ENCODE peak calls at places on chromosomes 6 and 20, in nine cellular contexts. O is tibial artery, V is thoracic aorta, M is small intestine, A is fibroblast of lung, S is left ventricle myocardium inferior, X is astrocyte, D is heart right ventricle, L is stomach. Q is an unnamed sample.
A peak's percentile ranks its signal among the peaks of the same experiment; 100 is the strongest.

GRCh38 chr6:99614430-99615161 is 8.0 kb downstream of the PRDM13 start:
- DNase-seq in O (no peak), V (no peak), M (no peak), A (no peak), S (no peak), X (no peak), D (no peak), L (no peak), Q (no peak)

GRCh38 chr6:107820571-107821261 is 3.4 kb downstream of the SCML4 start:
- DNase-seq in O (no peak), V (no peak), M (peak; percentile 63), A (peak; percentile 27), S (no peak), X (peak; percentile 17), D (no peak), L (peak; percentile 53), Q (no peak)

GRCh38 chr20:59013959-59014608 is 5.1 kb upstream of the TUBB1 start:
- DNase-seq in O (no peak), V (no peak), M (no peak), A (peak; percentile 78), S (no peak), X (peak; percentile 70), D (no peak), L (no peak), Q (peak; percentile 42)

GRCh38 chr6:49541210-49541724 is 9.2 kb upstream of the C6orf141 start:
- DNase-seq in O (no peak), V (no peak), M (peak; percentile 52), A (peak; percentile 93), S (no peak), X (peak; percentile 93), D (no peak), L (no peak), Q (no peak)

GRCh38 chr6:160055813-160056212 is 65.8 kb upstream of the SLC22A1 start:
- DNase-seq in O (no peak), V (no peak), M (no peak), A (no peak), S (no peak), X (no peak), D (no peak), L (no peak), Q (no peak)

GRCh38 chr6:2900821-2901644 is 2.1 kb downstream of the SERPINB9 start:
- DNase-seq in O (no peak), V (no peak), M (no peak), A (no peak), S (no peak), X (no peak), D (no peak), L (no peak), Q (peak; percentile 59)

GRCh38 chr6:96943535-96943934 is 19.0 kb downstream of the KLHL32 start:
- DNase-seq in O (no peak), V (no peak), M (no peak), A (no peak), S (no peak), X (no peak), D (no peak), L (no peak), Q (no peak)

GRCh38 chr20:53492212-53492611 is 101.4 kb downstream of the ZNF217 start:
- DNase-seq in O (no peak), V (no peak), M (no peak), A (no peak), S (no peak), X (no peak), D (no peak), L (no peak), Q (no peak)

GRCh38 chr6:142474446-142475289 is 172.9 kb downstream of the ADGRG6 start:
- DNase-seq in O (no peak), V (no peak), M (peak; percentile 50), A (peak; percentile 49), S (no peak), X (peak; percentile 36), D (no peak), L (peak; percentile 31), Q (no peak)

GRCh38 chr6:39945626-39946025 is 11.4 kb upstream of the MOCS1 start:
- DNase-seq in O (no peak), V (no peak), M (peak; percentile 97), A (no peak), S (no peak), X (no peak), D (no peak), L (no peak), Q (no peak)

GRCh38 chr6:46947497-46947896 is 25.8 kb upstream of the ADGRF5 start:
- DNase-seq in O (no peak), V (no peak), M (no peak), A (no peak), S (no peak), X (no peak), D (no peak), L (no peak), Q (no peak)

GRCh38 chr6:46953921-46954320 is 32.2 kb upstream of the ADGRF5 start:
- DNase-seq in O (no peak), V (no peak), M (no peak), A (no peak), S (no peak), X (no peak), D (no peak), L (no peak), Q (no peak)

GRCh38 chr6:46949662-46950280 is 28.0 kb upstream of the ADGRF5 start:
- DNase-seq in O (peak; percentile 42), V (no peak), M (peak; percentile 55), A (no peak), S (peak; percentile 81), X (no peak), D (peak; percentile 71), L (no peak), Q (peak; percentile 57)

GRCh38 chr6:46948699-46949098 is 27.0 kb upstream of the ADGRF5 start:
- DNase-seq in O (no peak), V (no peak), M (no peak), A (peak; percentile 51), S (no peak), X (peak; percentile 39), D (no peak), L (no peak), Q (peak; percentile 39)
- H3K4me1 ChIP-seq in O (no peaks in the 10 kb centered on the region), V (peaks cover 5% of the 10 kb centered on the region), M (no peaks in the 10 kb centered on the region), A (no peaks in the 10 kb centered on the region), S (peaks cover 58% of the 10 kb centered on the region), X (no peaks in the 10 kb centered on the region), D (peaks cover 58% of the 10 kb centered on the region), L (no peaks in the 10 kb centered on the region), Q (peaks cover 11% of the 10 kb centered on the region)

GRCh38 chr6:128710305-128710704 is 172.6 kb upstream of the LAMA2 start:
- DNase-seq in O (no peak), V (no peak), M (no peak), A (peak; percentile 59), S (no peak), X (peak; percentile 55), D (no peak), L (no peak), Q (no peak)

GRCh38 chr6:128713461-128713860 is 169.5 kb upstream of the LAMA2 start:
- DNase-seq in O (no peak), V (no peak), M (no peak), A (peak; percentile 64), S (no peak), X (peak; percentile 54), D (no peak), L (no peak), Q (no peak)

GRCh38 chr6:128711149-128711548 is 171.8 kb upstream of the LAMA2 start:
- DNase-seq in O (no peak), V (no peak), M (no peak), A (no peak), S (no peak), X (no peak), D (no peak), L (no peak), Q (no peak)

GRCh38 chr6:128712898-128713297 is 170.0 kb upstream of the LAMA2 start:
- DNase-seq in O (no peak), V (no peak), M (no peak), A (no peak), S (no peak), X (no peak), D (no peak), L (no peak), Q (no peak)
- H3K27ac ChIP-seq in O (no peak overlapping the region), V (no peak overlapping the region), M (no peak overlapping the region), A (no peak overlapping the region), S (no peak overlapping the region), X (no peak overlapping the region), D (no peak overlapping the region), L (no peak overlapping the region), Q (no peak overlapping the region)

DNA sequence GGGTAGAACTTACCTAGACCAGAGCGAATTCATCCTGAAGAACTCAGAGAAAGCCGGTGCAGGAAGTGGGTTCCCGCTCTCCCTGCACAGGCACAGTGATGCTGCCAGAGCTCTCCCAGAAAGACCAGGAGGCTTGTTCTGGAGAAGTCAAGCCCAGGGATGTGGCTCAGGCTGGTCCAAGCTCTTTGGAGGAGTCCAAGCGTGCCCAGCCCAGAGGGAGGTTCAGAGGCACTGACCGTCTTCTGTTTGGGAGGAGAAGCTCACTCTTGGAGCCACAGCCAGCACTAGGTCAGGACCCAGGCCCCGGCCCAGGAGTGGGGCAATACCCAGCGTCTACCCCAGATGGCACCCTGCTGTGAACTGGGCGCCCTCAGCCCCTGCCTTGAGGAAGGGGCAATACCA is 1.5 kb upstream of the PMEPA1 start:
- DNase-seq in O (no peak), V (no peak), M (no peak), A (no peak), S (no peak), X (no peak), D (no peak), L (no peak), Q (no peak)
- H3K4me1 ChIP-seq in O (peaks cover 8% of the 10 kb centered on the region), V (peaks cover 47% of the 10 kb centered on the region), M (no peaks in the 10 kb centered on the region), A (no peaks in the 10 kb centered on the region), S (peaks cover 82% of the 10 kb centered on the region), X (peaks cover 44% of the 10 kb centered on the region), D (peaks cover 79% of the 10 kb centered on the region), L (peaks cover 34% of the 10 kb centered on the region), Q (no peaks in the 10 kb centered on the region)

DNA sequence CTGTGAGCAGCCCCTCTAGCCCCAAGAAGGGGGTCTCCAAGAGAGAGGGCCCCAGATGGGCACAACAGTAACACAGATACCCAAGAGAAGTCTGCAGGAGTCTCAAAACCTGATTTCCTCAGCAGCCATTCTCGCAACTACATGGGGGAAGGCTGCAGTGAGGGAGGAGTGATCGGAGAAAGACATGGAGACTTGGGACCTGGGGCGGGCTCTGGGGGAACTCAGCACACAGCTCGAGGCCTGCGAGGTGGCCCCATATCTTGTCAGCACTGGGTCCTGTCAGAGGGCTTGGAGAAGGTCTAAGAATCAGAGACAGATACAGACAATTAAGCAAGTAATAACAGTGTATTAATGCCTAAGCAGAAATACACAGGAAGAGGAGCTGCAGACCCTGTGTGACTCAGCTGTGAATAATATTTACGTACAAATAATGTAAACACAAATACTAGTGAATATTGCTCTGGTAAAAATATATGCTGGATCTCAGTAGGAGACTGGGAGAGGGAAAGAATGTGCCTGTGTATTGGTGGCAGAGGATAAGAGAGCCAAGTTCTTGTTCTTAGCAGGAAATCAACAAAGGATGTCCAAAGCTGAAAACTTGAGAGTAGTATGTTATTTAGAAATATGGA is 336.2 kb downstream of the ZFAND3 start:
- DNase-seq in O (peak; percentile 7), V (no peak), M (no peak), A (no peak), S (no peak), X (no peak), D (no peak), L (no peak), Q (no peak)
- H3K27ac ChIP-seq in O (no peak overlapping the region), V (no peak overlapping the region), M (peak overlapping the region; percentile 65), A (peak overlapping the region; percentile 73), S (no peak overlapping the region), X (peak overlapping the region; percentile 40), D (peak overlapping the region; percentile 44), L (no peak overlapping the region), Q (no peak overlapping the region)

GRCh38 chr20:46546293-46546692 is 4.2 kb downstream of the OCSTAMP start:
- DNase-seq in O (no peak), V (no peak), M (no peak), A (no peak), S (no peak), X (no peak), D (no peak), L (no peak), Q (no peak)
- H3K4me1 ChIP-seq in O (no peaks in the 10 kb centered on the region), V (no peaks in the 10 kb centered on the region), M (no peaks in the 10 kb centered on the region), A (no peaks in the 10 kb centered on the region), S (no peaks in the 10 kb centered on the region), X (no peaks in the 10 kb centered on the region), D (no peaks in the 10 kb centered on the region), L (no peaks in the 10 kb centered on the region), Q (peaks cover 5% of the 10 kb centered on the region)

Q was measured in adrenal gland.